ENCODE peak calls at places on chromosomes 12 and 14, in ten cellular contexts. K is transverse colon; N is GM03348; F is HTR-8/SVneo; H is RCC 7860; P is activated naive CD4-positive, alpha-beta T cell treated with anti-CD3 and anti-CD28 coated beads, Interleukin-2, amount 50 U/mL, for 16 hours; B is SK-MEL-5; E is NCI-H774; I is RWPE1; M is ovary. S is an unnamed sample.

GRCh38 chr12:90627180-90627896 is 327.6 kb downstream of the CCER1 start:
- DNase-seq in M (no peak), E (no peak), N (no peak), F (no peak), H (no peak), I (no peak), B (no peak), P (no peak), K (no peak), S (peak)

GRCh38 chr14:99078426-99078825 is 193.6 kb downstream of the BCL11B start:
- DNase-seq in K (no peak), E (no peak), N (no peak), I (no peak), P (no peak), H (no peak), F (no peak), M (no peak), B (no peak), S (no peak)

GRCh38 chr12:56715798-56716197 is 9.3 kb downstream of the NACA start:
- DNase-seq in B (no peak), E (no peak), N (no peak), I (no peak), F (no peak), K (no peak), M (no peak), P (no peak), H (no peak), S (no peak)

GRCh38 chr12:104930388-104931326 is 27.4 kb downstream of the SLC41A2 start:
- DNase-seq in I (no peak), M (no peak), N (peak), E (no peak), B (no peak), H (peak), K (no peak), P (peak), F (no peak), S (no peak)

GRCh38 chr14:24927809-24928208 is 122.1 kb downstream of the STXBP6 start:
- DNase-seq in B (no peak), F (no peak), N (no peak), K (no peak), I (no peak), E (no peak), M (no peak), H (no peak), P (no peak), S (no peak)

GRCh38 chr12:6461401-6462233 is 8.9 kb downstream of the VAMP1 start:
- DNase-seq in E (no peak), P (peak), H (no peak), I (no peak), B (peak), F (no peak), K (peak), M (no peak), N (no peak), S (no peak)

GRCh38 chr12:66074561-66074960 is 56.0 kb downstream of the LLPH start:
- DNase-seq in B (no peak), M (no peak), F (no peak), H (no peak), P (no peak), K (no peak), I (no peak), E (no peak), N (no peak), S (peak)

GRCh38 chr12:115794659-115795081 is 482.8 kb downstream of the MED13L start:
- DNase-seq in I (no peak), E (peak), P (no peak), N (no peak), H (no peak), K (peak), B (no peak), M (no peak), F (no peak), S (no peak)

GRCh38 chr12:11947218-11947617 is 123.5 kb upstream of the BCL2L14 start:
- DNase-seq in B (no peak), I (no peak), N (no peak), H (no peak), E (no peak), P (no peak), K (no peak), M (no peak), F (no peak), S (no peak)

GRCh38 chr12:11815397-11815796 is 165.9 kb downstream of the ETV6 start:
- DNase-seq in M (no peak), B (no peak), P (no peak), K (no peak), N (no peak), F (no peak), E (peak), I (no peak), H (no peak), S (no peak)

GRCh38 chr12:96190403-96191170 is 3.6 kb upstream of the ELK3 start:
- DNase-seq in E (no peak), I (no peak), B (no peak), P (no peak), H (peak), F (no peak), K (no peak), M (no peak), N (peak), S (no peak)

GRCh38 chr12:63069860-63070617 is 81.0 kb downstream of the AVPR1A start:
- DNase-seq in K (no peak), M (no peak), H (no peak), I (no peak), N (no peak), E (no peak), B (no peak), P (no peak), F (no peak), S (no peak)